ENCODE peak calls at places on chromosomes 1 and 21, in four cellular contexts. F, M, D and I are unnamed samples.

GRCh38 chr1:68340951-68341350 is 108.6 kb upstream of the WLS start:
- DNase-seq in F (no peak), M (no peak), D (no peak), I (no peak)

GRCh38 chr21:45074818-45075605 is 632 bp downstream of the ADARB1 start:
- DNase-seq in F (peak), M (no peak), D (no peak), I (no peak)

GRCh38 chr1:85615536-85615935 is 35.0 kb downstream of the CCN1 start:
- DNase-seq in F (no peak), M (no peak), D (no peak), I (no peak)

GRCh38 chr1:244011251-244011650 is 39.8 kb upstream of the ZBTB18 start:
- DNase-seq in F (no peak), M (no peak), D (no peak), I (no peak)

GRCh38 chr1:231485029-231485784 is 43.3 kb upstream of the TSNAX start:
- DNase-seq in F (no peak), M (peak), D (no peak), I (no peak)

GRCh38 chr1:171455967-171456366 is 29.4 kb upstream of the PRRC2C start:
- DNase-seq in F (no peak), M (no peak), D (no peak), I (no peak)

GRCh38 chr1:231527586-231528174 is 789 bp upstream of the TSNAX start:
- DNase-seq in F (no peak), M (no peak), D (no peak), I (no peak)

GRCh38 chr1:118459871-118460270 is 274.8 kb upstream of the SPAG17 start:
- DNase-seq in F (no peak), M (no peak), D (no peak), I (no peak)

GRCh38 chr1:197915797-197916686 is 1.1 kb upstream of the LHX9 start:
- DNase-seq in F (peak), M (peak), D (no peak), I (peak)

GRCh38 chr21:27047331-27048314 is 80.7 kb upstream of the ADAMTS5 start:
- DNase-seq in F (no peak), M (no peak), D (no peak), I (no peak)

GRCh38 chr21:30248844-30249243 is 32.9 kb upstream of the CLDN8 start:
- DNase-seq in F (no peak), M (no peak), D (no peak), I (no peak)

GRCh38 chr1:170369417-170369816 is 162.5 kb upstream of the GORAB start:
- DNase-seq in F (no peak), M (no peak), D (no peak), I (no peak)

GRCh38 chr1:202154766-202155477 is 5.5 kb downstream of the PTPN7 start:
- DNase-seq in F (peak), M (peak), D (no peak), I (peak)

GRCh38 chr1:117967900-117968299 is 38.4 kb downstream of the WDR3 start:
- DNase-seq in F (no peak), M (no peak), D (no peak), I (no peak)

GRCh38 chr1:27538793-27539192 is 48.8 kb upstream of the WASF2 start:
- DNase-seq in F (no peak), M (no peak), D (no peak), I (no peak)

GRCh38 chr1:95532335-95532734 is 298.3 kb downstream of the RWDD3 start:
- DNase-seq in F (no peak), M (no peak), D (no peak), I (no peak)

GRCh38 chr1:70675737-70676156 is 264.7 kb downstream of the CTH start:
- DNase-seq in F (peak), M (no peak), D (no peak), I (peak)

GRCh38 chr1:212752934-212753497 is 38.6 kb downstream of the NSL1 start:
- DNase-seq in F (no peak), M (no peak), D (peak), I (no peak)

GRCh38 chr1:163071381-163072255 is 2.5 kb downstream of the RGS4 start:
- DNase-seq in F (peak), M (peak), D (no peak), I (peak)

GRCh38 chr1:30328401-30329262 is 394.8 kb downstream of the MATN1 start:
- DNase-seq in F (no peak), M (no peak), D (no peak), I (no peak)

GRCh38 chr1:58818075-58818474 is 34.2 kb upstream of the JUN start:
- DNase-seq in F (no peak), M (no peak), D (no peak), I (no peak)

GRCh38 chr1:176837708-176838107 is 326.8 kb downstream of the ASTN1 start:
- DNase-seq in F (no peak), M (no peak), D (no peak), I (no peak)

GRCh38 chr1:236220473-236220872 is 61.3 kb downstream of the ERO1B start:
- DNase-seq in F (no peak), M (no peak), D (no peak), I (no peak)

GRCh38 chr1:93616221-93616995 is 65.2 kb downstream of the BCAR3 start:
- DNase-seq in F (no peak), M (no peak), D (no peak), I (no peak)

GRCh38 chr21:43372663-43373386 is 54.1 kb downstream of the SIK1 start:
- DNase-seq in F (no peak), M (no peak), D (no peak), I (no peak)
- TF ChIP-seq SUZ12 in F (no peak), M (no peak), D (no peak), I (no peak)

DNA sequence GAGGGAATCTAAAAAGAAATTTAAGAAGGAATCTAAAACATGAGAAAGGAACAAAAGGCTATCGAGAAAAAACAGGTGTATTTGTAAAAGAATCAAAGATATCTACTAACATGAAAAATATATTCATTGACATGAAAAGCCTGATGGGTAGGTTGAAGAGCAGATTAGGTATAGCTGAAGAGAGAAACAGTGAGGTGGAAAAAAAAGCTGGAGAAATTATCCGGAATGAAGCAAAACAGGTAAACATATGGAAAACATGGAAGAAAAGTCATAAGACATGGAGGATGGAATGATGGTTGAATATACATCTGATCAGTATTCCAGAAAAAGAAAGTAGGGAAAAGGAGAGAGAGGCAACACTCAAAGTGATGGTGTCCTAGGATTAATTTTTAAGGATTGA is 9.6 kb downstream of the EVA1C start:
- DNase-seq in F (no peak), M (no peak), D (no peak), I (no peak)
- TF ChIP-seq ZNF274 in F (no peak), M (no peak), D (no peak), I (no peak)

DNA sequence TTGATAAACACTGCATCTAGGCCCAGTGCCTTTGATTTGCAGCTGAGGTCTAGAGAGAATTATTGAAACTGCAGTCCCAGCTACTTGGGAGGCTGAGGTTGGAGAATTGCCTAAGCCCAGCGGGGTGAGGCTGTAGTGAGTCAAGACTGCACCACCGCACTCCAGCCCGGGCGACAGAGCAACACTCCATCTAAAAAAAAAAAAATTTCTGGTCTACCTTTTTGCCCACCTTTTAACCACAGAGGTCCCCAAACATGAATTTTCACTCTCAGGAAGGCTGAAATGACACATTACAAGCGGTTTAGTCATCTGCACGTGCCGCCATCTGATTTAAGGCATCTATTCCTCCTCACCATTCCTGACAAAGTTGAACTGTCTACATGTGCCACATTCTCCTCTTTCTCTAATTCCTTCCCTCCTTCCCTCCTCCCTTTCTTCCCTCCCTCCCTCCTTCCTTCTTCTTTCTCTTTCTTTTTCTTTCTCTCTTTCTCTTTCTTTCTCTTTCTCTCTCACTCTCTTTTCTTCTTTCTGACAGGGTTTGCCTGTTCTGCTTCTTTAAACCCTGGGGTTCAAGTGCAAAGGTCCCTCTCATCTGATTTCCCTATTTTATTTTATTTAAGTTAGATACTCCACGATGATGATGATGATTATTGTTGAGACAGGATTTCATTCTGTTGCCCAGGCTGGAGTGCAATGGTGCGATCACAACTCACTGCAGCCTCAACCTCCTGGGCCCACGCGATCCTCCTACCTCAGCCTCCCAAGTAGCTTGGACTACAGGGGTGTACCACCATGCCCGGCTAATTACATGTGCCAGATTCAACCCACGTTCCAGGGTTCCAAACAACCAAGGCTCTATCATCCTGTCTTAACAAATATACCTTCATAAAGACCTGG is 3.0 kb upstream of the SOD1 start:
- DNase-seq in F (no peak), M (no peak), D (no peak), I (no peak)
- TF ChIP-seq SUZ12 in F (no peak), M (no peak), D (no peak), I (no peak)

GRCh38 chr1:20727746-20728316 is 4.7 kb downstream of the SH2D5 start:
- DNase-seq in F (peak), M (no peak), D (no peak), I (no peak)
- TF ChIP-seq ZNF274 in F (no peak), M (no peak), D (no peak), I (no peak)

GRCh38 chr1:2385606-2386280 is 5.6 kb downstream of the MORN1 start:
- DNase-seq in F (no peak), M (no peak), D (no peak), I (no peak)

GRCh38 chr1:2383576-2383975 is 7.8 kb downstream of the MORN1 start:
- DNase-seq in F (no peak), M (no peak), D (no peak), I (no peak)

GRCh38 chr1:2384130-2384860 is 7.1 kb downstream of the MORN1 start:
- DNase-seq in F (no peak), M (peak), D (no peak), I (no peak)

GRCh38 chr1:2386636-2387611 is 4.4 kb downstream of the MORN1 start:
- DNase-seq in F (no peak), M (no peak), D (no peak), I (no peak)

GRCh38 chr1:2384941-2385481 is 6.3 kb downstream of the MORN1 start:
- DNase-seq in F (no peak), M (no peak), D (no peak), I (no peak)
- TF ChIP-seq SUZ12 in F (no peak), M (no peak), D (no peak), I (no peak)

GRCh38 chr1:45302505-45303331 is 24.0 kb upstream of the HPDL start:
- DNase-seq in F (peak), M (no peak), D (no peak), I (no peak)

GRCh38 chr1:45300669-45300997 is 26.1 kb upstream of the HPDL start:
- DNase-seq in F (no peak), M (no peak), D (no peak), I (no peak)

GRCh38 chr1:45297604-45298356 is 28.9 kb upstream of the HPDL start:
- DNase-seq in F (no peak), M (peak), D (no peak), I (no peak)

GRCh38 chr1:45299296-45299695 is 27.4 kb upstream of the HPDL start:
- DNase-seq in F (peak), M (no peak), D (no peak), I (no peak)

GRCh38 chr1:45299981-45300668 is 26.6 kb upstream of the HPDL start:
- DNase-seq in F (peak), M (peak), D (no peak), I (peak)
- TF ChIP-seq ZNF274 in F (no peak), M (no peak), D (no peak), I (no peak)

DNA sequence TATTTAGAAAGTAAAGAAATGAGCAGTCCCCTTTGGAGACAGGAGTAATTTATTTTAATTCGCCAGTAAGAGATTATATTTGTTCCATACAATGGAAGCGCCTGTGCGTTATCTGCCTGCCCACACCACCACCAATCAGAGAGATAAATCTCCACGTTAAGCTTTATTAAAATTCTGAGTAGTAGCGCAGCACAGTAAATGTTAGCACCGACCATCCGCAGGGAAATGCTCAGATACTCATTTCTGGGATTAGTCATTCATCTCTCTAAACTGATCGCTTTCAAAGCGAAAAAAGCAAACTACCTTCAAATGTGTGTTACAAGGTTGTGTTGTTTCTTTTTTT is 1.2 kb downstream of the ETS2 start:
- DNase-seq in F (no peak), M (no peak), D (no peak), I (no peak)
- TF ChIP-seq SUZ12 in F (no peak), M (no peak), D (no peak), I (no peak)

DNA sequence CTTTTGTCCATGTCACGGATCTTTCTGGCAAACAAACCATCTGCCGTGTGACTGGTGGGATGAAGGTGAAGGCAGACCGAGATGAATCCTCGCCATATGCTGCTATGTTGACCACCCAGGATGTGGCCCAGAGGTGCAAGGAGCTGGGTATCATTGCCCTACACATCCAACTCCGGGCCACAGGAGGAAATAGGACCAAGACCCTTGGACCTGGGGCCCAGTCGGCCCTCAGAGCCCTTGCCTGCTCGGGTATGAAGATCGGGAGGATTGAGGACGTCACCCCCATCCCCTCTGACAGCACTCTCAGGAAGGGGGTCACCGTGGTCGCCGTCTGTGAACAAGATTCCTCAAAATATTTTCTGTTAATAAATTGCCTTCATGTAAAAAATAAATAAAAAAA is 35.9 kb upstream of the NBL1 start:
- DNase-seq in F (no peak), M (no peak), D (no peak), I (no peak)
- TF ChIP-seq ZNF274 in F (no peak), M (no peak), D (no peak), I (no peak)